ENCODE peak calls at places on chromosome 10, in eight cellular contexts. S is foreskin fibroblast, Y is A549, L is SK-N-SH, N is mucosa of descending colon, W is osteoblast, Q is IMR-90, E is neural progenitor cell. B is an unnamed sample.

GRCh38 chr10:75432176-75432575 is 752 bp downstream of the LRMDA start:
- DNase-seq in L (no peak), Y (no peak), Q (no peak), S (no peak), W (no peak), E (peak), N (peak), B (no peak)

GRCh38 chr10:78473016-78473415 is 439.4 kb downstream of the RPS24 start:
- DNase-seq in W (peak), L (peak), Y (no peak), N (no peak), Q (no peak), S (no peak), E (peak), B (no peak)

GRCh38 chr10:127415901-127416630 is 133.0 kb upstream of the NPS start:
- DNase-seq in N (no peak), Y (no peak), L (no peak), Q (no peak), E (peak), S (no peak), W (no peak), B (no peak)

GRCh38 chr10:92027141-92027540 is 103.6 kb downstream of the BTAF1 start:
- DNase-seq in E (no peak), Q (peak), Y (no peak), L (no peak), W (no peak), N (no peak), S (no peak), B (no peak)

GRCh38 chr10:91694170-91694794 is 61.4 kb upstream of the PPP1R3C start:
- DNase-seq in S (no peak), E (peak), W (peak), N (peak), Y (peak), L (peak), Q (peak), B (peak)

GRCh38 chr10:124736491-124737136 is 7.6 kb downstream of the FAM53B start:
- DNase-seq in L (no peak), N (peak), E (no peak), Y (no peak), S (no peak), Q (peak), W (peak), B (peak)

GRCh38 chr10:36531621-36532020 is 593.8 kb upstream of the ANKRD30A start:
- DNase-seq in L (no peak), N (no peak), Q (peak), W (peak), E (no peak), Y (no peak), S (no peak), B (peak)

GRCh38 chr10:9596368-9596920 is 1421.2 kb upstream of the CELF2 start:
- DNase-seq in W (peak), E (no peak), S (peak), L (no peak), N (no peak), Q (peak), Y (peak), B (peak)

GRCh38 chr10:22931948-22932347 is 4.1 kb downstream of the ARMC3 start:
- DNase-seq in Q (peak), N (no peak), E (no peak), L (no peak), Y (no peak), W (no peak), S (peak), B (peak)

GRCh38 chr10:43878386-43878785 is 229.7 kb upstream of the ZNF32 start:
- DNase-seq in E (no peak), L (peak), S (peak), Q (no peak), N (no peak), Y (no peak), W (no peak), B (no peak)

GRCh38 chr10:84493951-84494848 is 165.8 kb downstream of the CCSER2 start:
- DNase-seq in L (no peak), N (no peak), S (peak), Q (peak), Y (peak), E (no peak), W (no peak), B (peak)

GRCh38 chr10:56319386-56319785 is 41.7 kb downstream of the ZWINT start:
- DNase-seq in S (no peak), Q (peak), N (no peak), L (no peak), E (no peak), W (no peak), Y (no peak), B (no peak)

GRCh38 chr10:34615770-34616169 is 199.3 kb downstream of the PARD3 start:
- DNase-seq in W (no peak), Y (no peak), Q (peak), N (no peak), S (no peak), E (no peak), L (no peak), B (peak)

GRCh38 chr10:35598379-35598778 is 6.8 kb upstream of the GJD4 start:
- DNase-seq in S (no peak), N (peak), Y (no peak), L (peak), E (no peak), W (no peak), Q (no peak), B (no peak)

GRCh38 chr10:17989908-17990767 is 38.4 kb downstream of the SLC39A12 start:
- DNase-seq in L (no peak), N (no peak), Q (peak), W (peak), Y (peak), E (no peak), S (peak), B (peak)

GRCh38 chr10:78215645-78216044 is 182.0 kb downstream of the RPS24 start:
- DNase-seq in Q (peak), N (peak), Y (no peak), E (no peak), W (peak), S (peak), L (no peak), B (peak)

GRCh38 chr10:117189557-117189956 is 7.7 kb upstream of the KCNK18 start:
- DNase-seq in W (no peak), Q (no peak), S (no peak), N (no peak), Y (no peak), L (no peak), E (no peak), B (no peak)

GRCh38 chr10:96556003-96556402 is 30.8 kb downstream of the TM9SF3 start:
- DNase-seq in Q (no peak), W (no peak), L (peak), E (peak), N (no peak), Y (no peak), S (no peak), B (peak)

GRCh38 chr10:17981766-17982380 is 30.2 kb downstream of the SLC39A12 start:
- DNase-seq in L (no peak), W (no peak), Q (peak), N (no peak), E (no peak), Y (no peak), S (peak), B (peak)

GRCh38 chr10:3476640-3477448 is 304.3 kb upstream of the PITRM1 start:
- DNase-seq in W (no peak), E (no peak), Q (no peak), Y (no peak), N (no peak), S (no peak), L (no peak), B (no peak)

GRCh38 chr10:70162892-70163201 is 7.5 kb downstream of the SAR1A start:
- DNase-seq in L (no peak), S (no peak), Q (no peak), E (no peak), N (no peak), Y (no peak), W (no peak), B (no peak)

GRCh38 chr10:55892276-55892675 is 468.8 kb downstream of the ZWINT start:
- DNase-seq in Y (no peak), N (no peak), S (no peak), E (no peak), L (no peak), W (no peak), Q (no peak), B (no peak)

GRCh38 chr10:114758331-114758730 is 63.2 kb upstream of the FHIP2A start:
- DNase-seq in Y (no peak), S (no peak), Q (peak), E (peak), L (no peak), N (no peak), W (no peak), B (no peak)

DNA sequence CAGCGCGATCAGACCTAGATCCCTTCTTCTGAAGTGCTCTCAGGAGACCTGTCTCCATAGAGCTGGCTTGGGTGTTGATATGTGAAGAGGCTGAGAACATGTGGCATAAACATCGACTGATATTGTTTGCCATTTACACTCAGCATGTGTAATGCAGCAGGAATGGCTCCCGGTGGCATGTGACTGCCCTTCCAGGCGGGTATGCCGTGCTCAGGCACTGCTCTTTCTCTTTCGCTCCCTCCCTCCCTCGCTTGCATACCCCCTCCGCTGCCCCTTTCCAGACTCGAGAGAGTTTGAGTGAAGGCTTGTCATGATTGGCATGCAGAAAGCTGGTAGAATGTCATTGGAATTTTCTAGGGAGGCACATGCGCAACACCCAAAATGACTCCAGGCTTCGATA is 107.3 kb upstream of the PDCD4 start:
- DNase-seq in Q (no peak), S (no peak), L (no peak), N (no peak), W (no peak), Y (no peak), E (no peak), B (no peak)
- TF ChIP-seq CTCF in Q (no peak), S (no peak), L (no peak), N (no peak), W (no peak), Y (no peak), E (no peak), B (no peak)

DNA sequence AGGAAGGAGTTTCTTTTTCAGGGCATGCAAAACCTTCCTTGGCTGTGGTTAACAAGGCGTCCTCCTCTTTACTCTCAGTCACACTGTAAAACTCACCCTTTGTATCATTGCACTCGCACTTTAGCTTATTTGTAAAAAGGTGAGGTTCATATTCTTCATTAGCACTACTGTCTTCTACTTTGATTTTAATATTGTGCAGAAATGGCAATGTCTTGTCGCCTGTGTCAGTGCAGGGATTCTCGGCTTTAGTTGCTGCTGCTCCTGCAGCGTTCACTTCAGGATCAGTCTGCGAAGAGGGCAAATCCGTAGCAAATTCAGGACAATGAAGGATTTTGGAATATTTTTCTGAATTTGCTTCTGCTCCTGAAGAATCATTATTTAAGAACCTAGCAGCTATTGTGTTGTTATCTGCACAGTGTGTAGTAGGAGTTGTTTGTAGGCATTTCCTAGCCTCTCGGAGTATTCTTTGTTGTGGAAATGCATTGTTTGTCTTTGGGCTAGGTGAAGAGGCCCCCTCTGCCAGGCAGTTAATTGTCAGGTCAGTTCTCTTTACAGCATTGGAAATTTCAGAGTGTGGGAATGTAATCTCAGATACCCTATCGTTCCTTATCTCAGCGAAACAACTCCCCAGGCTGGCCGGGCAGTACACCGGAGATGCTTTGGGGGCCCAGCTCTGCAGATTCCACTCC is 9.8 kb downstream of the SKIDA1 start:
- DNase-seq in Q (no peak), E (peak), L (no peak), N (no peak), W (no peak), Y (no peak), S (no peak), B (no peak)
- H3K4me3 ChIP-seq in Q (peak), E (peak), L (peak), N (no peak), W (peak), Y (peak), S (peak), B (peak)

DNA sequence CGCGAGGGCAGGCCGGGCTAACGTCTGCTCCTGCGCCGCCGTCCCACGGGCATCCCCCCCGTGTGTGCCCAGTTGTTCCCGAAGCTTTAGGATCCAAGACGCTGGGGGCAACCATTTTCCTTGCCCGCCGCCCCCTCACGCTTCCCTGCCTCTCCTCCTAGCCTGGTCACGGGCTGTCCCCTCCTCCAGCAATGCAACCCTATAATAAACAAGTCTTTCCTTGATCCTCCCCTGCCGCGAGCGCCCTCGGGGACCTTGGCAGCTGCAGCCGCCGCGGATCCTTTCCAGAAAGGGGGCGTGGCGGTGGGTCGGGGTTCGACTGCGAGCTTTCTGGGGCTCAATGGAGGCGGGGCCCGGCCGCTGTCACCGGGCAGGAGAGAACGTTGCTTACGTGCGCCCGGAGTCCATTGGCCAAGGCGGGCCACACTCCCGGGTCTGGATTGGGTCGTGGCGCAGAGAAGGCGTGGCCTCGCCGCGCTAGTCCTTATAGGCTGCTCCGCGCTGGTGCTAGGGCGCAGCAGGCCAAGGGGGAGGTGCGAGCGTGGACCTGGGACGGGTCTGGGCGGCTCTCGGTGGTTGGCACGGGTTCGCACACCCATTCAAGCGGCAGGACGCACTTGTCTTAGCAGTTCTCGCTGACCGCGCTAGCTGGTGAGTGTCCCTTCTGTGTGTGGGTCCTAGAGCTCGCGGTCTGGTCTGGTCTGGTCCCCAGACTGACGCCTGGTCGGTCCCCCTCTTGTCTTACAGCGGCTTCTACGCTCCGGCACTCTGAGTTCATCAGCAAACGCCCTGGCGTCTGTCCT is at the start of gene DDIT4:
- DNase-seq in Q (peak), S (peak), E (peak), Y (peak), L (peak), W (peak), N (peak), B (peak)
- TF ChIP-seq CTCF in Q (peak), S (no peak), E (no peak), Y (no peak), L (no peak), W (no peak), N (no peak), B (no peak)

DNA sequence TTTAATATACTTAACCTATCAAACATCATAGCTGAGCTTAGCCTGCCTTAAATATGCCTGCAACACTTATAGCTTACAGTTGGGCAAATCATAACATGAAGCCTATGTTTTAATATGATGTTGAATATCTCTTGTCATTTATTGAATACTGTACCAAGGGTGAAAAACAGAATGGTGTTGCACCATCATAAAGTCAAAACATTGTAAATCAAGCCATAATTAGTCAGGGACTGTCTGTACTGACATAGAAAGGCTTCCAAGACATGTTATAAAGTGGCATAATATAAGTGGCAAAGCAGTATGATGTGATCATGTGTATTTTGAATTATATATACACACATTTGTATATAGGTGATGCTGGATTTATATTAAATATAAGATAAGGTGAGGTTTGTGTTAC is 140.0 kb downstream of the ZEB1 start:
- DNase-seq in E (no peak), N (no peak), Q (no peak), L (no peak), Y (no peak), S (peak), W (no peak), B (no peak)
- H3K4me3 ChIP-seq in E (no peak), N (no peak), Q (no peak), L (no peak), Y (no peak), S (no peak), W (no peak), B (no peak)

GRCh38 chr10:123530166-123530870 is 135.8 kb upstream of the GPR26 start:
- DNase-seq in N (no peak), Q (no peak), W (no peak), E (no peak), L (no peak), S (no peak), Y (no peak), B (no peak)
- TF ChIP-seq CTCF in N (no peak), Q (no peak), W (no peak), E (no peak), L (no peak), S (no peak), Y (no peak), B (no peak)

GRCh38 chr10:97849101-97849490 is 547 bp upstream of the GOLGA7B start:
- DNase-seq in E (no peak), N (peak), W (peak), L (peak), S (no peak), Q (no peak), Y (no peak), B (no peak)
- H3K4me3 ChIP-seq in E (peak), N (no peak), W (no peak), L (peak), S (no peak), Q (no peak), Y (peak), B (no peak)

DNA sequence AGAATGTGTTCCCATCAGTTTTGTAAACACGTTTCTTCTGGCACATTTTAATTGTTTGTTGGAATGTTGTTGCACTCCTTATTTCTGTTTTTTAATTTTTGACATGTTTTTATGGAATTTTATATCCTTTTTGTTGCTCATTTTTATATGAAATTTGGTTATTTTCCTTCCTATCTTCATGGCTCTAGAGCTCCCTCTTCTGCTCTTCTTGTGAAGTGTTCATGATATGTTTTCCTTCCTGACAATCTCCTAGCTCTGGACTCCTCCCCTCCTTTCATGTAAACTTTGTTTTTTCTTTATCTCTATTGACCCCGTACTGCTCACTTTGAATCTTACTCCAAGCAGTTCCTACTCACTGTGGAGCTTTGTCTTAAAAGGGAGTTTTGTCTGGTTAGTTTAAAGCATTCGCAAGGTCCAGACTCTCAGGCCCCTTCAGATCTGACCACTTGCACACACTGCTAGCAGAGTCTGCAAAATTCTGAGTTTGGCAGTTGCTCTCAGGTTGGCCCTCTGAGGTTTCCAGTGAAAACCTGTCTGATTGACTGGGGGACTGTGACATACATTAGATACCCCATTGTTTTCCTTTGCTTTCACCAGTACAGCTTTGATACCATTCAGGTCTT is 149.4 kb downstream of the XPNPEP1 start:
- DNase-seq in W (peak), E (peak), S (peak), N (peak), Y (peak), Q (peak), L (peak), B (peak)
- TF ChIP-seq CTCF in W (peak), E (peak), S (peak), N (peak), Y (peak), Q (peak), L (peak), B (peak)

GRCh38 chr10:130895172-130895571 is 416.3 kb downstream of the TCERG1L start:
- DNase-seq in W (no peak), E (no peak), N (no peak), Q (no peak), L (no peak), Y (no peak), S (no peak), B (no peak)
- H3K4me3 ChIP-seq in W (no peak), E (no peak), N (no peak), Q (no peak), L (no peak), Y (no peak), S (no peak), B (no peak)

B was measured in fibroblast of mammary gland.